ENCODE peak calls at places on chromosomes 12 and 14, in nine cellular contexts. X is HepG2, Z is right lobe of liver, K is cardiac fibroblast, G is GM10248, H is fibroblast of the aortic adventitia, C is endothelial cell, S is mammary epithelial cell, B is omental fat pad. N is an unnamed sample.

GRCh38 chr12:119749666-119750065 is 81.7 kb downstream of the PRKAB1 start:
- DNase-seq in K (peak), H (peak), Z (no peak), S (no peak), B (no peak), G (no peak), C (no peak), X (no peak), N (no peak)

GRCh38 chr12:51814311-51815088 is 34.0 kb downstream of the FIGNL2 start:
- DNase-seq in S (peak), H (peak), C (peak), K (peak), Z (peak), X (peak), G (peak), B (peak), N (peak)

GRCh38 chr14:23056956-23057756 is at the start of gene CDH24:
- DNase-seq in H (peak), G (peak), Z (peak), S (peak), B (no peak), C (peak), K (peak), X (no peak), N (peak)

GRCh38 chr12:79423560-79423959 is 267.2 kb downstream of the PAWR start:
- DNase-seq in S (no peak), H (no peak), K (no peak), X (no peak), G (no peak), Z (no peak), C (no peak), B (no peak), N (no peak)

GRCh38 chr12:117820216-117820907 is 148.4 kb downstream of the KSR2 start:
- DNase-seq in C (no peak), G (no peak), Z (no peak), H (no peak), S (no peak), K (no peak), B (no peak), X (no peak), N (no peak)

GRCh38 chr14:61568572-61569011 is 126.7 kb upstream of the HIF1A start:
- DNase-seq in G (peak), X (no peak), B (no peak), Z (peak), K (no peak), H (no peak), C (peak), S (no peak), N (peak)

GRCh38 chr14:67580336-67581230 is 19.5 kb downstream of the PIGH start:
- DNase-seq in S (no peak), C (no peak), Z (no peak), K (no peak), X (no peak), G (no peak), H (no peak), B (no peak), N (no peak)

GRCh38 chr12:32727237-32727636 is 28.5 kb downstream of the YARS2 start:
- DNase-seq in G (no peak), C (no peak), B (no peak), X (no peak), S (no peak), H (no peak), Z (no peak), K (peak), N (no peak)

GRCh38 chr14:90755661-90756304 is 60.4 kb downstream of the TTC7B start:
- DNase-seq in G (no peak), H (peak), C (no peak), K (no peak), S (no peak), X (no peak), B (no peak), Z (peak), N (no peak)

GRCh38 chr12:29317556-29318363 is 63.2 kb downstream of the ERGIC2 start:
- DNase-seq in K (peak), S (peak), C (peak), G (peak), Z (no peak), X (peak), B (no peak), H (peak), N (peak)

GRCh38 chr12:12182926-12183325 is 83.9 kb downstream of the LRP6 start:
- DNase-seq in G (no peak), K (peak), X (no peak), S (peak), B (no peak), H (peak), Z (no peak), C (no peak), N (peak)

GRCh38 chr12:50597200-50598195 is 92.7 kb downstream of the DIP2B start:
- DNase-seq in S (peak), K (peak), G (peak), B (no peak), X (no peak), C (no peak), Z (no peak), H (peak), N (peak)

GRCh38 chr12:102010265-102010994 is 51.4 kb downstream of the WASHC3 start:
- DNase-seq in G (peak), H (no peak), Z (no peak), C (no peak), B (no peak), X (no peak), S (no peak), K (no peak), N (no peak)

GRCh38 chr12:127130506-127131100 is 1136.4 kb upstream of the TMEM132C start:
- DNase-seq in Z (peak), X (no peak), H (no peak), C (no peak), K (no peak), B (no peak), S (no peak), G (no peak), N (no peak)

GRCh38 chr12:12032771-12033588 is 37.8 kb upstream of the BCL2L14 start:
- DNase-seq in B (no peak), X (peak), H (peak), C (peak), G (peak), S (peak), Z (peak), K (peak), N (peak)

GRCh38 chr12:7046383-7047143 is 14.0 kb upstream of the C1S start:
- DNase-seq in S (no peak), G (no peak), H (no peak), Z (no peak), X (no peak), B (no peak), C (no peak), K (no peak), N (no peak)

GRCh38 chr12:79557690-79558315 is 133.0 kb downstream of the PAWR start:
- DNase-seq in H (peak), B (no peak), Z (no peak), G (no peak), X (no peak), K (peak), C (no peak), S (no peak), N (no peak)

GRCh38 chr12:130483616-130484180 is 146.0 kb downstream of the PIWIL1 start:
- DNase-seq in K (no peak), G (no peak), X (no peak), S (no peak), Z (no peak), B (no peak), H (no peak), C (no peak), N (no peak)

GRCh38 chr14:104881369-104881979 is 16.4 kb downstream of the CEP170B start:
- DNase-seq in H (no peak), G (no peak), S (no peak), B (no peak), Z (peak), X (no peak), C (peak), K (no peak), N (no peak)

GRCh38 chr12:41151789-41152188 is 36.3 kb upstream of the PDZRN4 start:
- DNase-seq in C (no peak), K (no peak), H (no peak), G (no peak), X (no peak), B (no peak), Z (no peak), S (peak), N (no peak)

GRCh38 chr14:49659526-49660455 is 24.7 kb upstream of the DNAAF2 start:
- DNase-seq in G (no peak), B (no peak), C (no peak), K (no peak), Z (no peak), H (no peak), S (peak), X (peak), N (no peak)

GRCh38 chr14:33810308-33810707 is 140.6 kb downstream of the EGLN3 start:
- DNase-seq in H (no peak), Z (no peak), X (no peak), G (no peak), K (peak), C (no peak), S (no peak), B (no peak), N (no peak)

GRCh38 chr14:79077096-79077495 is 906.9 kb downstream of the NRXN3 start:
- DNase-seq in B (no peak), H (no peak), G (no peak), K (no peak), X (no peak), S (peak), Z (no peak), C (no peak), N (no peak)

GRCh38 chr12:113236539-113237354 is 15.5 kb downstream of the TPCN1 start:
- DNase-seq in B (no peak), S (no peak), H (no peak), X (no peak), Z (peak), C (no peak), G (no peak), K (peak), N (no peak)

GRCh38 chr14:21048638-21049037 is 6.5 kb downstream of the RNASE7 start:
- DNase-seq in C (no peak), G (no peak), S (no peak), B (no peak), X (peak), Z (peak), K (peak), H (peak), N (no peak)

GRCh38 chr12:85923767-85924331 is 49.8 kb downstream of the NTS start:
- DNase-seq in K (peak), X (no peak), B (no peak), G (no peak), S (peak), Z (no peak), H (peak), C (no peak), N (no peak)

GRCh38 chr12:85920324-85920947 is 46.3 kb downstream of the NTS start:
- DNase-seq in S (peak), C (no peak), K (peak), G (peak), H (peak), Z (no peak), B (no peak), X (peak), N (no peak)
- TF ChIP-seq CTCF in S (peak), C (peak), K (peak), G (peak), H (peak), Z (peak), B (no peak), X (peak), N (peak)

GRCh38 chr14:94360945-94361565 is 27.3 kb downstream of the SERPINA1 start:
- DNase-seq in G (no peak), C (no peak), K (no peak), B (no peak), Z (no peak), X (peak), S (no peak), H (no peak), N (no peak)
- TF ChIP-seq CTCF in G (no peak), C (no peak), K (no peak), B (no peak), Z (no peak), X (no peak), S (no peak), H (no peak), N (no peak)

GRCh38 chr12:45183263-45183662 is 32.6 kb upstream of the ANO6 start:
- DNase-seq in S (no peak), C (no peak), B (no peak), Z (no peak), K (peak), H (peak), X (peak), G (no peak), N (no peak)
- TF ChIP-seq CTCF in S (peak), C (no peak), B (no peak), Z (peak), K (peak), H (peak), X (peak), G (peak), N (no peak)

GRCh38 chr12:115885040-115885439 is 392.5 kb downstream of the MED13L start:
- DNase-seq in K (no peak), H (no peak), Z (no peak), C (no peak), B (no peak), X (no peak), G (no peak), S (no peak), N (no peak)

GRCh38 chr12:115886666-115887065 is 390.8 kb downstream of the MED13L start:
- DNase-seq in G (no peak), C (no peak), X (no peak), Z (no peak), H (no peak), K (no peak), B (no peak), S (no peak), N (no peak)

GRCh38 chr12:115879354-115879753 is 398.1 kb downstream of the MED13L start:
- DNase-seq in X (no peak), H (no peak), B (no peak), K (no peak), G (no peak), C (no peak), S (no peak), Z (no peak), N (no peak)

GRCh38 chr12:115880238-115880637 is 397.3 kb downstream of the MED13L start:
- DNase-seq in S (no peak), B (no peak), C (no peak), G (no peak), K (no peak), H (no peak), X (no peak), Z (no peak), N (no peak)

GRCh38 chr12:115882941-115883340 is 394.6 kb downstream of the MED13L start:
- DNase-seq in B (no peak), S (no peak), H (no peak), C (no peak), X (no peak), Z (no peak), G (no peak), K (no peak), N (no peak)
- TF ChIP-seq CTCF in B (no peak), S (no peak), H (no peak), C (no peak), X (no peak), Z (no peak), G (no peak), K (no peak), N (no peak)